ENCODE peak calls at places on chromosomes 6 and 20, in eight cellular contexts. K is HCT116, C is A549, E is heart left ventricle, P is gastrocnemius medialis, Q is HepG2, T is upper lobe of left lung, H is GM12878. U is an unnamed sample. For H3K4me1, the result is how much of the 10 kb centered on the place peaks cover.

GRCh38 chr6:119280586-119281163 is 68.9 kb downstream of the MAN1A1 start:
- ATAC-seq in K (no peak), C (no peak), E (no peak), P (no peak), Q (peak), T (no peak), H (peak), U (no peak)

GRCh38 chr20:48949304-48950170 is 28.0 kb downstream of the ARFGEF2 start:
- ATAC-seq in K (peak), C (peak), E (no peak), P (no peak), Q (peak), T (peak), H (no peak), U (no peak)

GRCh38 chr20:50874758-50875665 is 56.2 kb downstream of the ADNP start:
- ATAC-seq in K (no peak), C (no peak), E (no peak), P (no peak), Q (no peak), T (no peak), H (no peak), U (no peak)

GRCh38 chr20:39699331-39699730 is 737.2 kb downstream of the DHX35 start:
- ATAC-seq in K (no peak), C (no peak), E (peak), P (no peak), Q (no peak), T (no peak), H (no peak), U (no peak)

GRCh38 chr6:70363741-70364493 is 49.4 kb upstream of the FAM135A start:
- ATAC-seq in K (no peak), C (no peak), E (no peak), P (no peak), Q (peak), T (peak), H (no peak), U (no peak)

GRCh38 chr6:14172575-14172974 is 55.0 kb downstream of the CD83 start:
- ATAC-seq in K (no peak), C (no peak), E (no peak), P (no peak), Q (no peak), T (no peak), H (no peak), U (no peak)

GRCh38 chr6:44733868-44734267 is 346.4 kb downstream of the CDC5L start:
- ATAC-seq in K (no peak), C (no peak), E (peak), P (peak), Q (no peak), T (peak), H (no peak), U (peak)

GRCh38 chr6:77463308-77463880 is at the start of gene HTR1B:
- ATAC-seq in K (peak), C (peak), E (no peak), P (no peak), Q (no peak), T (no peak), H (peak), U (no peak)

GRCh38 chr6:145814035-145814500 is 527 bp downstream of the FBXO30 start:
- ATAC-seq in K (peak), C (peak), E (no peak), P (peak), Q (peak), T (no peak), H (peak), U (peak)

GRCh38 chr6:167045828-167046580 is 46.8 kb downstream of the CEP43 start:
- ATAC-seq in K (peak), C (no peak), E (no peak), P (no peak), Q (peak), T (no peak), H (no peak), U (no peak)

GRCh38 chr6:3333263-3333662 is 74.5 kb downstream of the PSMG4 start:
- ATAC-seq in K (no peak), C (no peak), E (no peak), P (no peak), Q (no peak), T (no peak), H (peak), U (no peak)

GRCh38 chr20:35151739-35152138 is 4.6 kb upstream of the EDEM2 start:
- ATAC-seq in K (no peak), C (no peak), E (no peak), P (peak), Q (no peak), T (no peak), H (no peak), U (peak)

GRCh38 chr6:42251500-42251899 is 33.8 kb upstream of the MRPS10 start:
- ATAC-seq in K (no peak), C (no peak), E (peak), P (no peak), Q (no peak), T (no peak), H (no peak), U (peak)

GRCh38 chr6:15682965-15683822 is 20.4 kb upstream of the DTNBP1 start:
- ATAC-seq in K (no peak), C (no peak), E (no peak), P (no peak), Q (peak), T (no peak), H (peak), U (no peak)
- H3K4me1 ChIP-seq in K (under half), C (under half), E (under half), P (under half), Q (under half), T (under half), H (under half), U (under half)

GRCh38 chr6:31652925-31653724 is 664 bp upstream of the BAG6 start:
- ATAC-seq in K (peak), C (peak), E (peak), P (peak), Q (peak), T (peak), H (peak), U (peak)
- TF ChIP-seq POLR2A in K (peak), C (no peak), E (peak), P (peak), Q (no peak), T (peak), H (no peak), U (no peak)

GRCh38 chr6:152130441-152130840 is 323.0 kb downstream of the ESR1 start:
- ATAC-seq in K (no peak), C (no peak), E (no peak), P (no peak), Q (no peak), T (no peak), H (no peak), U (peak)
- H3K27ac ChIP-seq in K (no peak), C (no peak), E (no peak), P (peak), Q (no peak), T (peak), H (no peak), U (peak)

GRCh38 chr6:127277878-127278843 is 11.5 kb downstream of the RNF146 start:
- ATAC-seq in K (no peak), C (no peak), E (no peak), P (no peak), Q (peak), T (no peak), H (no peak), U (no peak)

GRCh38 chr6:127276336-127276735 is 9.7 kb downstream of the RNF146 start:
- ATAC-seq in K (no peak), C (no peak), E (no peak), P (no peak), Q (no peak), T (no peak), H (no peak), U (no peak)

GRCh38 chr6:127267742-127268588 is 1.3 kb downstream of the RNF146 start:
- ATAC-seq in K (no peak), C (no peak), E (peak), P (peak), Q (peak), T (peak), H (peak), U (no peak)

GRCh38 chr6:127273499-127273898 is 6.8 kb downstream of the RNF146 start:
- ATAC-seq in K (no peak), C (no peak), E (no peak), P (no peak), Q (no peak), T (no peak), H (no peak), U (no peak)
- H3K4me1 ChIP-seq in K (under half), C (under half), E (half or more), P (half or more), Q (under half), T (under half), H (under half), U (under half)

GRCh38 chr20:32737371-32738223 is 5.7 kb downstream of the COMMD7 start:
- ATAC-seq in K (no peak), C (no peak), E (no peak), P (no peak), Q (no peak), T (no peak), H (no peak), U (no peak)

GRCh38 chr20:32742322-32743236 is 688 bp downstream of the COMMD7 start:
- ATAC-seq in K (no peak), C (peak), E (no peak), P (no peak), Q (peak), T (no peak), H (peak), U (no peak)

GRCh38 chr20:32741151-32741550 is 2.1 kb downstream of the COMMD7 start:
- ATAC-seq in K (no peak), C (no peak), E (no peak), P (no peak), Q (no peak), T (no peak), H (no peak), U (no peak)

DNA sequence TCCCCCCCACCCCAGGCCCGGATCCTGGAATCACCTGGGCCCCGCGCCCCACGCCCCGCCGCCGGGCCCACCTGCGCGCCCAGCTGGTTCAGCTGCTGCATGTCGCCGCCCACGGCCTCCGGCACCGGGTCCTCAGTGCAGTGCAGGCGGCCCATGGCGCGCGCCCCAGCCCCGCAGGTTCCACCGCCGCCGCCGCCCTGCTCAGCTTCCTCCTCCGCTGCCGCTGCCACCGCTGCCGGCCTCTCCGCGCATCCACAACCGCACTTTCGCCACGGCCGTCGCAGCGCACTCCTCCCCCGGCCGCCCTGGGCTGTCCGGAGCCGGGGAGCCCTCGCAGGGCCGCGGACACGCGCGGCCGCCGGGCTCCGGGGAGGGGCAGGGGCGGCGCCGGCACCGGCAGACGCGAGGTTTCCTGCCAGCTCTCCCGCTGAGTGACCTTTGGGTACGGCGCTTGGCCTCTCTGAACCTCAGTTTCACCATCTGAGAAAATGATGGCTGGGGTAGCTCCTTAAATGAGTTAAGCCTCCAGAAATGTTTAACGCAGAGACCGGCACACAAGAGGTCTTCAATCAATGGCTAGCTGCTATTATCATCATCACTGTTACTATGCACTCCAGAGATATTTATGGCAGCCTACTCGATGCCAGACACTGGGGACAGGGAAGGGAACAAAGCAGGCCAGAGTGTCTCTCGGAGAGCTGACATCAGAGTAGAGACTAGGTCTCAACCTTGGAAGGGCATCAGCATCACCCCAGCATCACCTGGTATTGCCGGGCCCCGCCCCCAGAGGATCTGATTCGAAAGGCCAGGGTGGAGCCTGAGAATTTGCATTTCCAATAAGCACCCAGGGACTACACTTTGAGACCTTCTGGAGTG is at the start of gene COMMD7:
- ATAC-seq in K (peak), C (peak), E (peak), P (peak), Q (peak), T (peak), H (peak), U (peak)
- TF ChIP-seq POLR2A in K (no peak), C (peak), E (no peak), P (no peak), Q (peak), T (peak), H (peak), U (peak)

DNA sequence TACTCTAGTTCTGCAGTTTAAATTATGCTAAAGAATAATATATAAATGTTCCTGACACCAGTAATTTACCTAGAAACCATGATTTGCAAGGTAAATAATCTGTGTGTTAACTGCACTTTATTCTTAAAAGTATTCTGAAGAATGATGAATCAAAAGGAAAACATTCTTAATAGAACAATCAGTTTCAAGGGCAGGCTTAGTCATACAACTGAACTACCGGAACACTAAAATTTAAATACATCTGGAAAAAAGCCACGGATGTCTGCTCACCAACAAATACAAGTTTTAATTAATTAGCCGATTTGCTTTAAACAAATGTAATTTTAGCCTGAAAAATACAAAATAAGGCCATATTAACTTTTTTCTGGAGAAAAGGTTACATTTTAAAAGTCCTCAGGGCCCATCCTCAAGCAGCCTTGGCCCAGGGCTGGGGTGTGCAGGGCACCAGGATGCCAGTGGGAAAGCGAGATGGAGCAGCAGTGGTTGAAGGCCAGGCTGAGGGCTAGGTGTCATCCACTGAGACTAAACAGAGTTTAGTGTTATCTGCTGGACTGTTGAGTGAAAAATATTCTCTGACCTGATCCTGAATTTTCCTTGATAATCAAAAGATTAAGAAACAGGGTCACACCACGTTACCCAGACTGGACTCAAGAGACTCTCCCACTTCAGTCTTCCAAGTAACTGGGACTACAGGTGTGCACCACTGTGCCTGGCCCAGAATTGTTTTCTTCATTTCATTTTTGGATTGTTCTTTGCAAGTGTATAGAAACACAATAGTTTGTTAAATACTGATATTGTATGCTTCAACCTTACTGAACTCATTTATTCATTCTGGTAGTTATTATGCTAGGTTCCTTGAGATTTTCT is 88.2 kb upstream of the DST start:
- ATAC-seq in K (peak), C (peak), E (no peak), P (no peak), Q (no peak), T (no peak), H (peak), U (no peak)
- H3K27ac ChIP-seq in K (peak), C (peak), E (no peak), P (peak), Q (peak), T (no peak), H (no peak), U (no peak)

DNA sequence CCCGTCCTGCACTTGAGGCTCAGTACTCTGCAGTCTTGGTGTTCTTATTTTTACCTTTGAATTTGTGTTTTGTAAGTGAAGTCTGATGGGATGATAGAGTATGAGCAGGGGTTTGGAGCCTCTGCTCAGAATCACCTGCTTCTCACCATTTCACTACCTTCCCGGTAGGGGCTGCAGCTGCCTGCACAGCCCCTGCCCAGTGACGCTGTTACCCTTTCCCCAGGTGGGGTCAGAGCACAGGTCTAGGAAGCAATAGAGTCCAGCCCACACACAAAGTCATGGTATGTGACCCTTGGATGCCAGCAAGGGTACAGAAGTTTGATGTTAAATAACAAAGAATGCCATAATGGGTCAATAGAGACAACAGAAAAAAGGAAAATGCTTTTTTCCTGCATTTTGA is 101.8 kb upstream of the TCF21 start:
- ATAC-seq in K (no peak), C (no peak), E (no peak), P (no peak), Q (no peak), T (no peak), H (no peak), U (no peak)
- H3K4me1 ChIP-seq in K (under half), C (under half), E (under half), P (under half), Q (under half), T (under half), H (under half), U (under half)

U was measured in gastroesophageal sphincter.